ENCODE peak calls at places on chromosomes 1 and 21, in six cellular contexts. G, O, R, Q, Y and J are unnamed samples.

GRCh38 chr1:21659099-21659923 is 9.8 kb downstream of the RAP1GAP start:
- DNase-seq in G (peak), O (peak), R (peak), Q (peak), Y (peak), J (peak)

GRCh38 chr21:35324372-35325220 is 275.5 kb upstream of the RUNX1 start:
- DNase-seq in G (no peak), O (no peak), R (no peak), Q (peak), Y (peak), J (no peak)

GRCh38 chr1:108780937-108781574 is 34.6 kb downstream of the STXBP3 start:
- DNase-seq in G (peak), O (no peak), R (no peak), Q (no peak), Y (no peak), J (no peak)

GRCh38 chr21:36504067-36505058 is 24.4 kb upstream of the CLDN14 start:
- DNase-seq in G (no peak), O (no peak), R (no peak), Q (peak), Y (peak), J (no peak)

GRCh38 chr1:228092342-228093049 is 10.0 kb downstream of the ARF1 start:
- DNase-seq in G (no peak), O (no peak), R (no peak), Q (no peak), Y (no peak), J (no peak)

GRCh38 chr1:151693057-151693651 is 23.4 kb downstream of the CELF3 start:
- DNase-seq in G (no peak), O (no peak), R (no peak), Q (peak), Y (peak), J (no peak)

GRCh38 chr1:23593556-23594148 is 34.4 kb upstream of the ID3 start:
- DNase-seq in G (no peak), O (no peak), R (no peak), Q (no peak), Y (no peak), J (no peak)

GRCh38 chr1:36523850-36524249 is 41.1 kb upstream of the CSF3R start:
- DNase-seq in G (no peak), O (no peak), R (no peak), Q (no peak), Y (no peak), J (no peak)

GRCh38 chr21:32916522-32917099 is 109.1 kb upstream of the OLIG2 start:
- DNase-seq in G (no peak), O (no peak), R (no peak), Q (peak), Y (no peak), J (no peak)

GRCh38 chr1:88061106-88061829 is 622.8 kb upstream of the PKN2 start:
- DNase-seq in G (no peak), O (no peak), R (no peak), Q (peak), Y (peak), J (no peak)

GRCh38 chr21:41952568-41953248 is 1.1 kb downstream of the C2CD2 start:
- DNase-seq in G (no peak), O (no peak), R (no peak), Q (no peak), Y (peak), J (no peak)

GRCh38 chr1:72271555-72272096 is 10.7 kb downstream of the NEGR1 start:
- DNase-seq in G (no peak), O (no peak), R (no peak), Q (no peak), Y (no peak), J (no peak)

GRCh38 chr1:14873657-14874056 is 275.2 kb downstream of the KAZN start:
- DNase-seq in G (no peak), O (peak), R (no peak), Q (no peak), Y (no peak), J (no peak)

GRCh38 chr1:160773088-160773487 is 22.9 kb upstream of the LY9 start:
- DNase-seq in G (no peak), O (no peak), R (no peak), Q (no peak), Y (no peak), J (no peak)

GRCh38 chr21:31347435-31348032 is 3.5 kb upstream of the TIAM1 start:
- DNase-seq in G (peak), O (no peak), R (no peak), Q (no peak), Y (peak), J (no peak)

GRCh38 chr21:31220567-31220966 is 123.5 kb downstream of the TIAM1 start:
- DNase-seq in G (no peak), O (no peak), R (no peak), Q (no peak), Y (peak), J (no peak)

GRCh38 chr1:54493608-54494007 is 54.4 kb upstream of the ACOT11 start:
- DNase-seq in G (no peak), O (no peak), R (no peak), Q (peak), Y (peak), J (no peak)

GRCh38 chr21:41600556-41600955 is 92.6 kb upstream of the TMPRSS2 start:
- DNase-seq in G (no peak), O (no peak), R (no peak), Q (no peak), Y (no peak), J (no peak)

GRCh38 chr1:97412737-97413136 is 508.1 kb downstream of the DPYD start:
- DNase-seq in G (no peak), O (no peak), R (no peak), Q (peak), Y (peak), J (no peak)

GRCh38 chr1:54069792-54070548 is 16.6 kb downstream of the TCEANC2 start:
- DNase-seq in G (peak), O (no peak), R (no peak), Q (peak), Y (peak), J (no peak)

GRCh38 chr1:149917590-149918144 is at the start of gene SV2A:
- DNase-seq in G (peak), O (no peak), R (no peak), Q (peak), Y (peak), J (no peak)

GRCh38 chr1:61268546-61269243 is 186.3 kb downstream of the NFIA start:
- DNase-seq in G (no peak), O (no peak), R (no peak), Q (no peak), Y (no peak), J (no peak)

GRCh38 chr1:2529776-2530500 is at the start of gene HES5:
- DNase-seq in G (peak), O (no peak), R (no peak), Q (no peak), Y (no peak), J (no peak)

GRCh38 chr1:36248250-36248894 is 24.1 kb downstream of the THRAP3 start:
- DNase-seq in G (no peak), O (peak), R (no peak), Q (peak), Y (peak), J (no peak)

GRCh38 chr21:33648555-33648954 is 6.3 kb downstream of the ITSN1 start:
- DNase-seq in G (no peak), O (no peak), R (no peak), Q (no peak), Y (no peak), J (no peak)

GRCh38 chr1:246617156-246617555 is 50.9 kb downstream of the CNST start:
- DNase-seq in G (no peak), O (no peak), R (no peak), Q (no peak), Y (no peak), J (no peak)

GRCh38 chr1:40628903-40629292 is 36.6 kb downstream of the RIMS3 start:
- DNase-seq in G (no peak), O (no peak), R (no peak), Q (no peak), Y (no peak), J (no peak)

GRCh38 chr1:232978091-232978634 is 27.8 kb downstream of the NTPCR start:
- DNase-seq in G (no peak), O (no peak), R (no peak), Q (no peak), Y (no peak), J (no peak)

GRCh38 chr1:109255097-109255651 is 5.8 kb downstream of the CELSR2 start:
- DNase-seq in G (no peak), O (no peak), R (peak), Q (no peak), Y (no peak), J (peak)

GRCh38 chr1:110918016-110918415 is 45.1 kb downstream of the CD53 start:
- DNase-seq in G (no peak), O (no peak), R (no peak), Q (no peak), Y (no peak), J (no peak)

GRCh38 chr1:24252185-24252584 is 65.1 kb upstream of the IFNLR1 start:
- DNase-seq in G (no peak), O (no peak), R (no peak), Q (no peak), Y (no peak), J (no peak)

GRCh38 chr21:38714998-38715397 is 90.7 kb upstream of the ETS2 start:
- DNase-seq in G (no peak), O (no peak), R (no peak), Q (no peak), Y (no peak), J (no peak)

GRCh38 chr1:106791041-106791440 is 265.4 kb upstream of the PRMT6 start:
- DNase-seq in G (no peak), O (no peak), R (peak), Q (no peak), Y (no peak), J (no peak)

GRCh38 chr1:3529099-3529729 is 74.7 kb downstream of the ARHGEF16 start:
- DNase-seq in G (no peak), O (no peak), R (no peak), Q (no peak), Y (peak), J (peak)

GRCh38 chr1:109984190-109984455 is 442 bp upstream of the AHCYL1 start:
- DNase-seq in G (no peak), O (no peak), R (no peak), Q (peak), Y (no peak), J (no peak)